ENCODE peak calls at places on chromosomes 16 and 17, in ten cellular contexts. P is stimulated activated CD4-positive, alpha-beta T cell treated with anti-CD3 and anti-CD28 coated beads, TNF-alpha, amount 100 ng/mL, for 48 hours; B is T-helper 2 cell; K is adipocyte; W is NCI-H1436; F is A549; R is activated CD4-positive, CD25-positive, alpha-beta regulatory T cell; X is left colon; D is posterior vena cava; C is stimulated activated CD8-positive, alpha-beta memory T cell treated with anti-CD3 and anti-CD28 coated beads, Interleukin-7, amount 100 ng/mL, for 48 hours. M is an unnamed sample.

GRCh38 chr17:81867123-81867951 is 3.8 kb downstream of the ARHGDIA start:
- DNase-seq in P (no peak), B (no peak), K (peak), W (no peak), F (peak), R (no peak), X (peak), D (no peak), C (no peak), M (no peak)

GRCh38 chr16:21100447-21100846 is 50.2 kb downstream of the DNAH3 start:
- DNase-seq in P (no peak), B (no peak), K (peak), W (no peak), F (peak), R (no peak), X (no peak), D (no peak), C (no peak), M (no peak)

GRCh38 chr17:82570282-82570681 is 50.8 kb downstream of the FOXK2 start:
- DNase-seq in P (no peak), B (no peak), K (no peak), W (no peak), F (no peak), R (no peak), X (no peak), D (no peak), C (no peak), M (no peak)

GRCh38 chr17:20266806-20267458 is 200.4 kb downstream of the LGALS9B start:
- DNase-seq in P (no peak), B (no peak), K (peak), W (peak), F (no peak), R (no peak), X (no peak), D (no peak), C (no peak), M (no peak)

GRCh38 chr17:68705331-68706166 is 104.4 kb upstream of the FAM20A start:
- DNase-seq in P (no peak), B (no peak), K (peak), W (no peak), F (no peak), R (no peak), X (no peak), D (no peak), C (no peak), M (no peak)

GRCh38 chr17:10745231-10745630 is 15.4 kb upstream of the TMEM220 start:
- DNase-seq in P (no peak), B (no peak), K (no peak), W (no peak), F (no peak), R (no peak), X (no peak), D (peak), C (no peak), M (no peak)

GRCh38 chr17:13619462-13619861 is 17.7 kb upstream of the HS3ST3A1 start:
- DNase-seq in P (no peak), B (no peak), K (no peak), W (no peak), F (no peak), R (no peak), X (no peak), D (no peak), C (no peak), M (no peak)

GRCh38 chr17:38702166-38702899 is 2.7 kb upstream of the MLLT6 start:
- DNase-seq in P (peak), B (peak), K (peak), W (peak), F (peak), R (peak), X (peak), D (peak), C (peak), M (peak)

GRCh38 chr16:8878523-8878911 is 3.6 kb upstream of the LITAFD start:
- DNase-seq in P (no peak), B (no peak), K (peak), W (no peak), F (peak), R (no peak), X (no peak), D (peak), C (no peak), M (no peak)

GRCh38 chr16:22139008-22139407 is 23.3 kb upstream of the SDR42E2 start:
- DNase-seq in P (no peak), B (no peak), K (no peak), W (no peak), F (no peak), R (no peak), X (no peak), D (no peak), C (no peak), M (no peak)

GRCh38 chr16:2816751-2817495 is at the start of gene PRSS21:
- DNase-seq in P (peak), B (no peak), K (no peak), W (no peak), F (no peak), R (no peak), X (no peak), D (peak), C (no peak), M (no peak)

GRCh38 chr16:68356249-68356918 is 45.6 kb downstream of the PRMT7 start:
- DNase-seq in P (no peak), B (peak), K (no peak), W (no peak), F (no peak), R (no peak), X (peak), D (no peak), C (peak), M (peak)

GRCh38 chr16:49048557-49048956 is 233.1 kb downstream of the CBLN1 start:
- DNase-seq in P (no peak), B (no peak), K (no peak), W (no peak), F (no peak), R (no peak), X (no peak), D (no peak), C (no peak), M (no peak)

GRCh38 chr16:11833951-11834695 is 17.2 kb downstream of the RSL1D1 start:
- DNase-seq in P (no peak), B (no peak), K (peak), W (no peak), F (peak), R (no peak), X (no peak), D (no peak), C (no peak), M (no peak)

GRCh38 chr17:78583091-78583490 is 5.9 kb upstream of the DNAH17 start:
- DNase-seq in P (no peak), B (no peak), K (no peak), W (no peak), F (peak), R (no peak), X (no peak), D (no peak), C (no peak), M (no peak)

GRCh38 chr17:79531696-79532095 is 79.2 kb downstream of the RBFOX3 start:
- DNase-seq in P (no peak), B (no peak), K (no peak), W (no peak), F (no peak), R (no peak), X (no peak), D (peak), C (no peak), M (peak)

GRCh38 chr17:7018331-7018964 is 4.4 kb upstream of the BCL6B start:
- DNase-seq in P (no peak), B (no peak), K (no peak), W (no peak), F (no peak), R (no peak), X (no peak), D (peak), C (no peak), M (no peak)

M was measured in left lung.